ENCODE peak calls at places on chromosome 15, in seven cellular contexts. N is epithelial cell of proximal tubule, G is MCF 10A, L is A549, R is GM12865, J is foreskin fibroblast, C is Panc1. Z is an unnamed sample.
A peak's percentile ranks its signal among the peaks of the same experiment; 100 is the strongest.

GRCh38 chr15:47754312-47754711 is 37.0 kb downstream of the SEMA6D start:
- DNase-seq in N (no peak), G (no peak), L (no peak), R (no peak), J (no peak), C (no peak), Z (no peak)

GRCh38 chr15:45179221-45179985 is 8.4 kb downstream of the SHF start:
- DNase-seq in N (no peak), G (peak; percentile 64), L (peak; percentile 29), R (peak; percentile 66), J (no peak), C (no peak), Z (peak; percentile 80)

GRCh38 chr15:26106556-26106955 is 243.4 kb upstream of the ATP10A start:
- DNase-seq in N (no peak), G (no peak), L (no peak), R (no peak), J (no peak), C (no peak), Z (no peak)

GRCh38 chr15:96070636-96071035 is 259.9 kb upstream of the NR2F2 start:
- DNase-seq in N (no peak), G (no peak), L (no peak), R (no peak), J (peak; percentile 63), C (no peak), Z (no peak)

GRCh38 chr15:38652998-38653397 is 88.4 kb upstream of the RASGRP1 start:
- DNase-seq in N (no peak), G (no peak), L (no peak), R (peak; percentile 29), J (no peak), C (no peak), Z (no peak)

GRCh38 chr15:41904487-41905359 is 10.9 kb upstream of the SPTBN5 start:
- DNase-seq in N (no peak), G (peak; percentile 66), L (peak; percentile 80), R (peak; percentile 72), J (peak; percentile 45), C (peak; percentile 54), Z (peak; percentile 45)

GRCh38 chr15:68352401-68353062 is 75.0 kb downstream of the FEM1B start:
- DNase-seq in N (peak; percentile 79), G (peak; percentile 94), L (peak; percentile 53), R (peak; percentile 55), J (peak; percentile 96), C (peak; percentile 89), Z (no peak)

GRCh38 chr15:94375997-94376396 is 144.6 kb downstream of the MCTP2 start:
- DNase-seq in N (no peak), G (no peak), L (no peak), R (no peak), J (no peak), C (no peak), Z (no peak)

GRCh38 chr15:30990036-30990435 is 1.4 kb downstream of the MTMR10 start:
- DNase-seq in N (no peak), G (peak; percentile 6), L (peak; percentile 49), R (peak; percentile 36), J (no peak), C (no peak), Z (no peak)

GRCh38 chr15:67422296-67422695 is 98.6 kb upstream of the C15orf61 start:
- DNase-seq in N (no peak), G (no peak), L (no peak), R (no peak), J (no peak), C (no peak), Z (no peak)

GRCh38 chr15:55774113-55774970 is 31.4 kb upstream of the PRTG start:
- DNase-seq in N (no peak), G (peak; percentile 58), L (peak; percentile 64), R (peak; percentile 30), J (no peak), C (no peak), Z (peak; percentile 69)

GRCh38 chr15:48040166-48040817 is 80.5 kb upstream of the SLC24A5 start:
- DNase-seq in N (no peak), G (peak; percentile 81), L (no peak), R (no peak), J (peak; percentile 38), C (no peak), Z (no peak)

GRCh38 chr15:31391687-31392671 is 65.3 kb downstream of the KLF13 start:
- DNase-seq in N (no peak), G (peak; percentile 53), L (peak; percentile 78), R (peak; percentile 73), J (peak; percentile 63), C (peak; percentile 4), Z (peak; percentile 36)

DNA sequence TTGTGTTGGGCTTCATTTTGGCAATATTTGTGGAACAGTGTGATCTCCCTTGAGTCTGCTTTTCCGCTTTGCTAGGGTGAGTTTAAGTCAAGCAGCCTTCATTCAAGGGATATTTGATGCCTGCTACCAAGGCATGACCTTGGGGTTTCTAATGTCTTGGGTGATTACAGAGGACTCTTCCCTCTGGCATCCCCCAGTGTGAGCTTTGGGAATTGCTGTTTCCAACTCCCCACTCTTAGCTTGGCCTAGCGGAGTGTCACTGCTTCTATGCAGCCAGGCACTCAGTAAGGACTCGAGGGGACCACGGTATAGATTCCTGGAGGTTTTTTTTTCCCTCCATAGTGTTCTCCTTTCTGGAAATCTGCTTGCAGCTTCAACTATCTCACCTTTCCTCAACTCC is 21.1 kb downstream of the GCNT3 start:
- DNase-seq in N (no peak), G (peak; percentile 36), L (peak; percentile 54), R (no peak), J (no peak), C (no peak), Z (peak; percentile 36)
- TF ChIP-seq CTCF in N (peak; percentile 56), G (peak; percentile 34), L (peak; percentile 63), R (peak; percentile 12), J (peak; percentile 45), C (peak; percentile 72), Z (peak; percentile 33)

DNA sequence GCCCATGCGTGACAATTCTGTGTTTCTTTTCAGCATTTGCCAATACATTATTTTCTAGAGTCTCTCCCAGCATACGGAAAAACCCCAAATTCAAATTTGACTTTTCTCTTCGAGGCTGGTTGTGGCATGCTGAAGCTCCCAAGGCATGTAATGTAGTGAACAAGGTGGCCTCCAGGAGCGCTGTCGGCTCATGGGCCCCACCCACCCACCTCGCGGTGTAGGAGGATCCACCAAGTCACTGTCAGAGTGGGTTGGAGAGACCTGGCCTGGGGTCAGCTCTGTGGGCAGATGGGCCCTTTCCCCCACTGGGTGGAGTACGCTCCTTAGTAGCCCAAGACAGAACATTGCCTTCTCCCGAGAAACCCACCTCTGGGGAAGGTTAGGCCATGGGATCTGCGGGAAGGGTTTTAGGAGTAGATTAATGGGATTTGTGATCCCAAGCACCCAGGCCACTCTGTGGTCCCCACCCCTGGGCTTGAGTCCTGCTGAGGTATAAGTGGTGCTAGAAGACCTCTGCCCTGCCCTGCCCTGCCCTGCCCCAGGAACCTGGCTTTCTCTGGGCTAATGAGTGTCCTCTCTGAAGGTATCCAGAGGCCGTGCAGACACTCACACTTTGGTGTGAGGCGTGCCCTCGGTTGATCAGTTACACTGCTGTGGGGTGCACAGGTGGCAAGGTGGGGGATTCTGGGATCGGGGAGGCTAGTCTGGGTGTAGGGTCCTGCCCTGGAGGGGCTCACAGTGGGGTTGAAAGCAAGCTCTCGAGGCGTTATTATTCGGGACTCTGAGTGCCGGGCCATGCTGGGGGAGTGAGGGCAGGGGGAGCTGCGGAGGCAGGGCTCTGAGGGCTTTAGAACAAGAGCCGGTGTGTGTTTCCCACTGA is 97.9 kb downstream of the APBA2 start:
- DNase-seq in N (no peak), G (no peak), L (no peak), R (no peak), J (no peak), C (no peak), Z (no peak)
- TF ChIP-seq CTCF in N (no peak), G (no peak), L (no peak), R (peak; percentile 22), J (no peak), C (no peak), Z (no peak)

GRCh38 chr15:83644453-83644852 is 9.5 kb upstream of the ADAMTSL3 start:
- DNase-seq in N (no peak), G (no peak), L (no peak), R (no peak), J (no peak), C (no peak), Z (no peak)
- TF ChIP-seq CTCF in N (no peak), G (no peak), L (no peak), R (no peak), J (no peak), C (no peak), Z (no peak)

DNA sequence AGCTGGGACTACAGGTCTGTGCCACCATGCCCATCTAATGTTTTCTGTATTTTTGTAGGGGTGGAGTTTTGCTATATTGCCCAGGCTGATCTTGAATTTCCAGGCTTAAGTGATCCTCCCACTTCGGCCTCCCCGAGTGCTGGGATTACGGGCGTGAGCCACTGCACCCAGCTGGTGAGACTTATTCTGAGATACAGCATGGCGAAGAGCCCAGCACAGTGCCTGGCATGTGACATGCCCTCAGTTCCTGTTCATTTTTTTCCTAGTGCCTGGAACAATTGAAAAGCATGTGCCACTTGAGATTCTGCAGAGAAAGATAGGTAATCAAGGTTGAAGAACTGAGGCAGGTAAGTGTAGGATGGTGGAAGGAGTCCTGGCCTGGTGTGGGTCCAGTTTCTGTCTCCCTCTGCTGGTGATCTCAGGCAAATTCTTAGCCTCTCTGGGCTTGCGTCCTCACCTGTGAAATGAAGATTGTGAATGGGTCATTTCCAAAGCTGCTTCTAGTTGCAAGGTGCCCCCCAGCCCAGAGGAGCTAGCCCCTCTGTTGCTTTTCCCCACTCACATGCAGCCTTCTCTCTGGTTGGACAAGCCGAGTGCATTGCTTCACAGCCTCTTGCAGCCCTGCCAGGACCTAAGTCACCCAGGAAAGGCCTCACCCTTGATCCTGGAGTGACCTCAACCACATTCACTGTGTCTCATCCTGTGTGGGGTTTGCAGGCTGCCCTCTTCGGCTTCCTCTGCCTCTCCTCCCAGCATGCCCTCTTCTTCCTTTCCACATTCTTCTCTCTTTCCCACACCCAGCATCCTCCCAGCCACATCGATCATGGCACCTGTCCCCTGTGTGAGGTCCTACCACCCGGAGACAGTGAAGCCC is 4.3 kb upstream of the RHCG start:
- DNase-seq in N (no peak), G (peak; percentile 42), L (no peak), R (peak; percentile 16), J (no peak), C (no peak), Z (peak; percentile 23)
- TF ChIP-seq CTCF in N (peak; percentile 50), G (peak; percentile 27), L (peak; percentile 51), R (peak; percentile 37), J (peak; percentile 24), C (peak; percentile 80), Z (peak; percentile 49)

GRCh38 chr15:57455969-57456368 is 79.7 kb downstream of the CGNL1 start:
- DNase-seq in N (no peak), G (no peak), L (no peak), R (no peak), J (no peak), C (no peak), Z (no peak)
- TF ChIP-seq CTCF in N (no peak), G (no peak), L (no peak), R (no peak), J (no peak), C (no peak), Z (no peak)

DNA sequence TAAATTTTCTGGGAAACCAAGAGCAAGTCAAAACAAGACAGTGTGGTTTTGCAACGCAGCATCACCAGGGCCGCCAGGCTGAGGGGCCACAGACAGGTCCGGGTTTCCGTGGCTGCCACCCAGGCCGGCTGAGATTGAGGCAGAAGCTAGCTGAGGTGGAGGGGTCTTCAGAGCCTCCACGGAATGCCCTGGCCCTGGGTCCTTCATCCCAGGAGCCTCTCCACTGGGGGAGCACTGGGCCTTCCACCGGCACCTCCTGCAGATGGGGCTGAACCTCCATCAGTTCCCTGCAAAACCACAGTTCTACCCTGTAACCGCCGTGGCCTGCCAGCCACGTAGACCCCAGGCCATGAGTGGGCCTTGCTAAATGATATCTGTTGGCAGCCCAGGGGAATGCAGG is 152.7 kb downstream of the CHSY1 start:
- DNase-seq in N (no peak), G (no peak), L (no peak), R (no peak), J (no peak), C (no peak), Z (no peak)
- TF ChIP-seq CTCF in N (no peak), G (no peak), L (no peak), R (no peak), J (no peak), C (no peak), Z (no peak)